ENCODE peak calls at places on chromosomes 12 and 14, in five cellular contexts. R is type B pancreatic cell, U is body of pancreas, L is fibroblast of pulmonary artery, Q is HFF-Myc. J is an unnamed sample.

GRCh38 chr14:55373784-55374725 is 37.6 kb downstream of the ATG14 start:
- DNase-seq in R (no peak), U (no peak), L (peak), Q (no peak), J (no peak)

GRCh38 chr12:131281016-131281415 is 327.3 kb downstream of the ADGRD1 start:
- DNase-seq in R (peak), U (no peak), L (no peak), Q (no peak), J (no peak)

GRCh38 chr12:127162902-127163301 is 1104.1 kb upstream of the TMEM132C start:
- DNase-seq in R (no peak), U (no peak), L (peak), Q (peak), J (no peak)

GRCh38 chr14:60893916-60894315 is 87.0 kb downstream of the TRMT5 start:
- DNase-seq in R (no peak), U (no peak), L (no peak), Q (no peak), J (no peak)

GRCh38 chr12:109771746-109772621 is 58.4 kb downstream of the FAM222A start:
- DNase-seq in R (peak), U (no peak), L (no peak), Q (no peak), J (no peak)

GRCh38 chr12:104457746-104458644 is 1.2 kb downstream of the CHST11 start:
- DNase-seq in R (peak), U (peak), L (no peak), Q (no peak), J (peak)

GRCh38 chr14:71414631-71415403 is 507.6 kb downstream of the PCNX1 start:
- DNase-seq in R (no peak), U (no peak), L (no peak), Q (peak), J (no peak)

GRCh38 chr12:131223791-131224567 is 270.3 kb downstream of the ADGRD1 start:
- DNase-seq in R (no peak), U (no peak), L (no peak), Q (no peak), J (no peak)

GRCh38 chr12:111438501-111438900 is 32.8 kb downstream of the SH2B3 start:
- DNase-seq in R (no peak), U (peak), L (peak), Q (no peak), J (peak)

GRCh38 chr14:44962573-44963528 is 861 bp downstream of the TOGARAM1 start:
- DNase-seq in R (peak), U (peak), L (peak), Q (no peak), J (peak)

GRCh38 chr14:80695869-80696268 is 245.7 kb downstream of the CEP128 start:
- DNase-seq in R (no peak), U (no peak), L (no peak), Q (no peak), J (no peak)

DNA sequence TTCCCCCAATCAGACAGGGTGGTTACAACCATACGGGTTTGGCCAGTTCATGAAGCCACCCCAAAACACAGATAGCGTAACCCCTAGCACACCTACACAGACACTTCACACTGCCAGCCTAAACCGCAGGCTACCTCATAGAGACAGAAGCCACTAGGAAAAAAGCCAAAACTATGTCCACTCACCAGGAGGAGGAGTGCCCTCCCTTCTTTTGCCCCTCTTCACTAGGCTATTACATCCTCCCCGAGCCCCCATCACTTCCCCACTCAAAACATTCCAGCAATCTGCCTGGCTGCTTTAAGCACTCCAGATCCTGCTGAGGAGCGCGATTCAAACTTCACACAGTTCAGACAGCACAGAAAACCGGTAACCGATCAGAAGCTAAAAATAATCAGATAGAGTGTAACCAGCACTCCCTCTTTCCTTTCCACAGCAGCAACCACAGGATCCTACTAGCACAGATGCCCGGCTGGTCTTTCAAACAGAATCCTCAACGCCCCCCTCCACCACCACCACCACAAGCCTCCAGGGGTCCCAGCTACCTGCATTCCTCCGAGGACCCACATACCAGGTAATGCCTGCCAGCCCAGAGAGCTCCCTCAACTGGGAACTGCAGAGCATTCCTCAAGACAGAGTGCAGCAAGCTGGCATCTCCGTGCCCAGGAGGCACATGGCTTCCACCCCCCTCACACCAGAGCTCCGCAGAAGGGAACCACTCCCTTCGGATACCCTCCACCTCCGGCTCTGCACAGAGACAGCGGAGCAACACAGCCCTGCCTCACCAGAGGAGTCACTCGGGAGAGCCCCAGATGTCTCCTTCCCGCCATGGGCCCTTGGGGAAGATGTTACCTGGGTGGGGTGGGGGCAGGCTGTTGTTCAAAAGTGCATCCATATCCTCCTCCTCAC is 1.5 kb downstream of the CHD4 start:
- DNase-seq in R (no peak), U (peak), L (peak), Q (no peak), J (peak)
- TF ChIP-seq CTCF in R (no peak), U (no peak), L (no peak), Q (no peak), J (no peak)

GRCh38 chr12:75526655-75527511 is 15.5 kb upstream of the KRR1 start:
- DNase-seq in R (no peak), U (peak), L (peak), Q (peak), J (peak)

GRCh38 chr12:75529826-75530225 is 18.4 kb upstream of the KRR1 start:
- DNase-seq in R (no peak), U (no peak), L (no peak), Q (no peak), J (no peak)

GRCh38 chr12:75528272-75528671 is 16.9 kb upstream of the KRR1 start:
- DNase-seq in R (no peak), U (no peak), L (no peak), Q (no peak), J (no peak)

GRCh38 chr12:75528692-75529091 is 17.3 kb upstream of the KRR1 start:
- DNase-seq in R (no peak), U (no peak), L (no peak), Q (no peak), J (no peak)

GRCh38 chr12:75525263-75525662 is 13.9 kb upstream of the KRR1 start:
- DNase-seq in R (no peak), U (no peak), L (no peak), Q (no peak), J (no peak)
- TF ChIP-seq CTCF in R (peak), U (no peak), L (peak), Q (peak), J (peak)

GRCh38 chr12:89395712-89396111 is 43.4 kb upstream of the DUSP6 start:
- DNase-seq in R (no peak), U (no peak), L (no peak), Q (no peak), J (no peak)
- TF ChIP-seq CTCF in R (peak), U (no peak), L (no peak), Q (no peak), J (no peak)

GRCh38 chr14:58746261-58746660 is 108.5 kb downstream of the DACT1 start:
- DNase-seq in R (no peak), U (peak), L (peak), Q (no peak), J (no peak)
- TF ChIP-seq CTCF in R (no peak), U (no peak), L (no peak), Q (no peak), J (no peak)

J was measured in endothelial cell.